ENCODE peak calls at places on chromosomes 1 and 21, in ten cellular contexts. S is A673; Y is ovary; V is CD8-positive, alpha-beta T cell; W is stomach; U is MM.1S; H is H9; Q is cardiac muscle cell; R is adrenal gland; X is A549. B is an unnamed sample.

GRCh38 chr1:165854101-165854845 is 26.9 kb downstream of the UCK2 start:
- DNase-seq in S (peak; percentile 53), Y (no peak), V (no peak), W (no peak), U (no peak), H (no peak), Q (peak; percentile 65), R (no peak), X (peak; percentile 78), B (no peak)

GRCh38 chr1:44217809-44218410 is 4.6 kb downstream of the DMAP1 start:
- DNase-seq in S (peak; percentile 72), Y (peak; percentile 81), V (peak; percentile 74), W (peak; percentile 82), U (peak; percentile 77), H (peak; percentile 82), Q (peak; percentile 86), R (peak; percentile 76), X (peak; percentile 58), B (peak; percentile 79)

GRCh38 chr1:231170875-231171274 is 9.0 kb downstream of the TRIM67 start:
- DNase-seq in S (no peak), Y (no peak), V (no peak), W (no peak), U (no peak), H (no peak), Q (no peak), R (no peak), X (peak; percentile 33), B (no peak)

GRCh38 chr1:225980005-225980404 is 19.1 kb downstream of the SDE2 start:
- DNase-seq in S (no peak), Y (no peak), V (no peak), W (peak; percentile 54), U (no peak), H (no peak), Q (no peak), R (peak; percentile 2), X (no peak), B (no peak)

GRCh38 chr21:21712761-21713558 is 714.8 kb downstream of the NCAM2 start:
- DNase-seq in S (peak; percentile 62), Y (no peak), V (no peak), W (no peak), U (no peak), H (no peak), Q (no peak), R (no peak), X (no peak), B (no peak)

GRCh38 chr1:180863158-180863775 is 49.4 kb upstream of the KIAA1614 start:
- DNase-seq in S (peak; percentile 75), Y (no peak), V (peak; percentile 31), W (no peak), U (peak; percentile 60), H (no peak), Q (peak; percentile 49), R (no peak), X (peak; percentile 50), B (peak; percentile 18)

GRCh38 chr1:168637350-168637991 is 61.1 kb downstream of the XCL1 start:
- DNase-seq in S (peak; percentile 80), Y (no peak), V (no peak), W (no peak), U (peak; percentile 65), H (no peak), Q (peak; percentile 62), R (no peak), X (peak; percentile 67), B (no peak)

GRCh38 chr1:235442788-235443429 is 61.3 kb downstream of the B3GALNT2 start:
- DNase-seq in S (no peak), Y (no peak), V (no peak), W (no peak), U (no peak), H (no peak), Q (no peak), R (no peak), X (peak; percentile 62), B (no peak)

GRCh38 chr1:173364827-173365226 is 112.3 kb upstream of the PRDX6 start:
- DNase-seq in S (no peak), Y (no peak), V (no peak), W (no peak), U (no peak), H (no peak), Q (no peak), R (no peak), X (no peak), B (no peak)
- TF ChIP-seq CTCF in S (no peak), Y (no peak), V (no peak), W (no peak), U (no peak), H (no peak), Q (no peak), R (no peak), X (no peak), B (no peak)

GRCh38 chr1:46768445-46768844 is 30.4 kb upstream of the CYP4B1 start:
- DNase-seq in S (no peak), Y (no peak), V (no peak), W (no peak), U (no peak), H (no peak), Q (no peak), R (no peak), X (no peak), B (no peak)

GRCh38 chr1:46769028-46769740 is 29.7 kb upstream of the CYP4B1 start:
- DNase-seq in S (no peak), Y (no peak), V (no peak), W (no peak), U (no peak), H (no peak), Q (no peak), R (no peak), X (no peak), B (no peak)

GRCh38 chr1:46774297-46774696 is 24.5 kb upstream of the CYP4B1 start:
- DNase-seq in S (no peak), Y (no peak), V (no peak), W (no peak), U (no peak), H (no peak), Q (no peak), R (no peak), X (no peak), B (no peak)

GRCh38 chr1:46770541-46770940 is 28.3 kb upstream of the CYP4B1 start:
- DNase-seq in S (no peak), Y (no peak), V (no peak), W (no peak), U (no peak), H (no peak), Q (no peak), R (no peak), X (no peak), B (no peak)

DNA sequence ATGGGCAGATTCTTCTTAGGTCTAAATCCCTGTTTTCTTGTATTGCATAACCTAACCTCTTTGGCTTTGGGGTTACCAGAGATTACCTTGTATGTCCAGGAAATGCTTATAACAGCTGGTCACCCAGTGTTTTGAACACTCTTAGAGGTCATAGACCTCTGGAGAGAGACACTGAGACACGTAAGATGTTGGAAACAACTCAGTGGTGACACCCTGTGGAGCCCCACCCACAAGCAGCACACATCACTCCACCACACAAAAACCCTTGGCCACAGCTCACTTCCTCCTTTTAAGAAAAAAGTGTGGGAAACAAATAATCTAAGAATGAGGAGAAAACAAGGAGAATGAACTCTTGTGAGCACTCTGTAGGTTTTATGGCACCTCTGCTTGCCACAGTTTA is 26.3 kb upstream of the CYP4B1 start:
- DNase-seq in S (no peak), Y (no peak), V (no peak), W (no peak), U (no peak), H (no peak), Q (no peak), R (no peak), X (peak; percentile 3), B (no peak)
- H3K9me3 ChIP-seq in S (peaks cover 7% of the 10 kb centered on the region), Y (no peaks in the 10 kb centered on the region), V (peaks cover 10% of the 10 kb centered on the region), W (peaks cover 31% of the 10 kb centered on the region), U (no peaks in the 10 kb centered on the region), H (peaks cover 45% of the 10 kb centered on the region), Q (no peaks in the 10 kb centered on the region), R (no peaks in the 10 kb centered on the region), X (peaks cover 4% of the 10 kb centered on the region), B (no peaks in the 10 kb centered on the region)

DNA sequence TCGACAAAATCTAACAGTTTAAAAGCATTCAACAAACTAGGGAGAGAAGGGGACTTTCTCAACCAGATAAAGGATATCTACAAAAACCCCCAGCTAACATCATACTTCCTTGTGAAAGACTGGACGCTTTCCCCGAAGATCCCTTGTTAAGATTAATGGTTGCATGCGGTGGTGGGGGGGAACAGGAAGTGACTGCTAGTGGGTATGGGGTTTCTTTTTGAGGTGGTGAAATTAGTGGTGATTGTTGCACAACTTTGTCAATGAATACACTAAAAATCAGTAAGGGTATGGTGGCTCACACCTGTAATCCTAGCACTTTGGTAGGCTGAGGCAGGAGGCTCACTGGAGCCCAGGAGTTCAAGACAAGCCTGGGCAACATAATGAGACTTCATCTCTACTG is 26.9 kb upstream of the EYA3 start:
- DNase-seq in S (peak; percentile 10), Y (no peak), V (peak; percentile 10), W (no peak), U (no peak), H (no peak), Q (no peak), R (peak; percentile 32), X (no peak), B (no peak)
- H3K27ac ChIP-seq in S (no peak overlapping the region), Y (no peak overlapping the region), V (no peak overlapping the region), W (no peak overlapping the region), U (no peak overlapping the region), H (no peak overlapping the region), Q (no peak overlapping the region), R (no peak overlapping the region), X (no peak overlapping the region), B (no peak overlapping the region)

GRCh38 chr1:202659541-202659940 is 50.7 kb downstream of the SYT2 start:
- DNase-seq in S (no peak), Y (no peak), V (no peak), W (no peak), U (no peak), H (no peak), Q (no peak), R (no peak), X (no peak), B (no peak)

GRCh38 chr1:202663141-202663540 is 47.1 kb downstream of the SYT2 start:
- DNase-seq in S (no peak), Y (no peak), V (no peak), W (no peak), U (no peak), H (no peak), Q (no peak), R (no peak), X (no peak), B (no peak)

GRCh38 chr1:202662081-202662480 is 48.2 kb downstream of the SYT2 start:
- DNase-seq in S (peak; percentile 41), Y (no peak), V (no peak), W (no peak), U (no peak), H (no peak), Q (no peak), R (no peak), X (no peak), B (no peak)

GRCh38 chr1:202659974-202660373 is 50.3 kb downstream of the SYT2 start:
- DNase-seq in S (no peak), Y (no peak), V (no peak), W (no peak), U (no peak), H (no peak), Q (no peak), R (no peak), X (peak; percentile 24), B (no peak)

GRCh38 chr1:202661136-202661845 is 49.0 kb downstream of the SYT2 start:
- DNase-seq in S (no peak), Y (no peak), V (no peak), W (no peak), U (peak; percentile 42), H (no peak), Q (no peak), R (no peak), X (peak; percentile 31), B (no peak)
- TF ChIP-seq CTCF in S (peak; percentile 51), Y (no peak), V (no peak), W (peak; percentile 6), U (peak; percentile 68), H (peak; percentile 58), Q (no peak), R (no peak), X (peak; percentile 2), B (no peak)

B was measured in uterus.